ENCODE peak calls at places on chromosomes 4 and X, in nine cellular contexts. F is activated CD8-positive, alpha-beta memory T cell treated with anti-CD3 and anti-CD28 coated beads for 48 hours; L is NCI-H1417; G is Right ventricle myocardium superior; V is iris pigment epithelial cell; E is D341Med; N is pulmonary artery endothelial cell; M is fibroblast of the aortic adventitia; S is non-pigmented ciliary epithelial cell. P is an unnamed sample.

GRCh38 chr4:15410750-15411149 is 17.1 kb upstream of the C1QTNF7 start:
- DNase-seq in G (no peak), V (peak), M (no peak), E (no peak), L (no peak), S (no peak), F (no peak), N (no peak), P (peak)

GRCh38 chr4:34202154-34202553 is 2042.2 kb downstream of the ARAP2 start:
- DNase-seq in M (no peak), V (no peak), L (no peak), F (no peak), N (no peak), G (no peak), S (no peak), E (no peak), P (no peak)

GRCh38 chr4:75924309-75924708 is 16.5 kb downstream of the NAAA start:
- DNase-seq in S (no peak), L (peak), N (no peak), V (peak), E (no peak), F (no peak), G (no peak), M (no peak), P (no peak)

GRCh38 chr4:73507541-73507940 is 26.0 kb downstream of the AFM start:
- DNase-seq in M (no peak), G (no peak), V (no peak), S (no peak), E (no peak), N (no peak), F (no peak), L (no peak), P (no peak)

GRCh38 chr4:149785686-149786431 is 29.8 kb downstream of the IQCM start:
- DNase-seq in G (no peak), V (no peak), N (no peak), F (no peak), L (no peak), E (no peak), S (no peak), M (peak), P (no peak)

GRCh38 chrX:28701222-28701621 is 114.0 kb downstream of the IL1RAPL1 start:
- DNase-seq in M (no peak), G (no peak), S (no peak), L (no peak), E (no peak), V (peak), F (no peak), N (no peak), P (no peak)

GRCh38 chr4:130825283-130825682 is 1729.3 kb downstream of the C4orf33 start:
- DNase-seq in E (no peak), S (no peak), F (no peak), M (peak), L (no peak), G (no peak), V (no peak), N (no peak), P (no peak)

GRCh38 chr4:56981795-56982201 is 3.1 kb downstream of the POLR2B start:
- DNase-seq in L (no peak), N (peak), S (no peak), G (no peak), F (no peak), M (peak), E (no peak), V (peak), P (peak)

GRCh38 chrX:129641941-129642340 is 12.8 kb downstream of the APLN start:
- DNase-seq in E (no peak), M (no peak), S (no peak), N (no peak), F (no peak), L (no peak), V (peak), G (no peak), P (no peak)

GRCh38 chr4:81215219-81215892 is at the start of gene PRKG2:
- DNase-seq in F (no peak), N (no peak), V (peak), S (no peak), E (peak), G (peak), L (no peak), M (no peak), P (no peak)

GRCh38 chrX:103864886-103865534 is 33.0 kb upstream of the RAB9B start:
- DNase-seq in E (no peak), F (no peak), L (no peak), G (no peak), S (no peak), V (peak), N (no peak), M (peak), P (no peak)

GRCh38 chr4:185573651-185574199 is 38.4 kb upstream of the PDLIM3 start:
- DNase-seq in M (peak), E (peak), V (peak), G (no peak), F (no peak), N (peak), L (peak), S (peak), P (peak)

GRCh38 chrX:18793601-18794089 is 86.2 kb downstream of the PPEF1 start:
- DNase-seq in L (no peak), V (no peak), N (no peak), F (no peak), E (peak), M (no peak), G (no peak), S (no peak), P (peak)

GRCh38 chr4:1534076-1534872 is 128.0 kb upstream of the NKX1-1 start:
- DNase-seq in S (no peak), L (no peak), N (no peak), G (peak), E (no peak), M (no peak), F (no peak), V (no peak), P (no peak)

GRCh38 chr4:2931765-2932560 is 31.2 kb downstream of the NOP14 start:
- DNase-seq in E (no peak), V (no peak), S (no peak), M (no peak), L (no peak), N (no peak), F (no peak), G (peak), P (peak)

GRCh38 chr4:159206427-159206871 is 103.6 kb downstream of the RAPGEF2 start:
- DNase-seq in V (peak), F (no peak), N (peak), S (peak), G (no peak), M (peak), E (no peak), L (no peak), P (peak)

GRCh38 chr4:118112647-118113046 is 78.4 kb downstream of the NDST3 start:
- DNase-seq in S (no peak), N (no peak), L (no peak), F (no peak), E (no peak), M (peak), V (peak), G (no peak), P (peak)

GRCh38 chr4:109303141-109303499 is 662 bp upstream of the COL25A1 start:
- DNase-seq in E (no peak), S (no peak), M (no peak), V (peak), F (no peak), G (no peak), N (no peak), L (no peak), P (peak)

GRCh38 chr4:47972181-47972580 is 44.3 kb downstream of the CNGA1 start:
- DNase-seq in L (no peak), G (no peak), F (no peak), S (no peak), M (no peak), V (no peak), E (no peak), N (no peak), P (no peak)

GRCh38 chr4:1768367-1769034 is 24.6 kb upstream of the FGFR3 start:
- DNase-seq in L (no peak), M (no peak), G (no peak), V (no peak), F (no peak), E (no peak), N (no peak), S (no peak), P (no peak)

GRCh38 chr4:11878241-11878640 is 449.5 kb upstream of the HS3ST1 start:
- DNase-seq in N (no peak), S (no peak), V (no peak), E (no peak), L (no peak), M (no peak), F (no peak), G (no peak), P (no peak)

GRCh38 chrX:119605398-119605738 is 856 bp downstream of the NKRF start:
- DNase-seq in N (no peak), M (no peak), S (no peak), G (peak), V (peak), F (no peak), L (no peak), E (no peak), P (peak)

GRCh38 chr4:137531121-137531520 is 1.2 kb downstream of the PCDH18 start:
- DNase-seq in F (no peak), S (no peak), L (no peak), E (no peak), N (no peak), G (no peak), V (peak), M (peak), P (no peak)

GRCh38 chr4:119014658-119015057 is 121.0 kb upstream of the MYOZ2 start:
- DNase-seq in E (no peak), L (no peak), M (no peak), G (no peak), S (no peak), F (no peak), N (no peak), V (no peak), P (no peak)

GRCh38 chrX:71251456-71251973 is 2.4 kb downstream of the ZMYM3 start:
- DNase-seq in F (no peak), N (no peak), E (no peak), M (no peak), V (peak), G (no peak), L (no peak), S (no peak), P (no peak)

GRCh38 chr4:80265571-80266266 is 745 bp upstream of the FGF5 start:
- DNase-seq in E (peak), F (no peak), L (no peak), N (peak), M (peak), V (peak), G (no peak), S (no peak), P (peak)

GRCh38 chr4:110492522-110492921 is 16.6 kb downstream of the ENPEP start:
- DNase-seq in L (no peak), F (no peak), V (no peak), G (no peak), E (no peak), N (no peak), M (no peak), S (no peak), P (no peak)

GRCh38 chr4:176660561-176660960 is 132.2 kb downstream of the VEGFC start:
- DNase-seq in N (no peak), E (no peak), L (no peak), V (peak), G (no peak), F (no peak), S (no peak), M (no peak), P (no peak)

GRCh38 chrX:138031715-138032114 is 465.8 kb downstream of the ZIC3 start:
- DNase-seq in L (no peak), N (no peak), M (no peak), S (no peak), E (no peak), V (no peak), F (no peak), G (no peak), P (no peak)

GRCh38 chr4:88439161-88439760 is 17.7 kb upstream of the HERC5 start:
- DNase-seq in V (no peak), E (no peak), L (no peak), G (no peak), F (no peak), S (no peak), M (no peak), N (no peak), P (no peak)

GRCh38 chrX:71214604-71215334 is 8.3 kb upstream of the GJB1 start:
- DNase-seq in L (no peak), E (no peak), N (no peak), G (no peak), V (no peak), M (no peak), S (no peak), F (no peak), P (no peak)

GRCh38 chr4:84171871-84172270 is 327.2 kb downstream of the NKX6-1 start:
- DNase-seq in S (no peak), G (no peak), N (no peak), M (no peak), V (no peak), E (no peak), F (no peak), L (no peak), P (no peak)

GRCh38 chr4:100084892-100085291 is 105.4 kb downstream of the DDIT4L start:
- DNase-seq in E (no peak), S (no peak), V (no peak), L (no peak), M (no peak), G (no peak), F (no peak), N (no peak), P (no peak)

GRCh38 chr4:56613101-56613862 is 67.8 kb downstream of the HOPX start:
- DNase-seq in M (peak), G (no peak), E (no peak), N (no peak), L (no peak), F (no peak), V (peak), S (peak), P (peak)